ENCODE peak calls at places on chromosomes 13 and 19, in ten cellular contexts. One of them, this sample, is unnamed.

GRCh38 chr19:51365211-51366049 is 758 bp downstream of the ETFB start:
- DNase-seq in NCI-H2081: no peak
- DNase-seq in neural crest cell: no peak
- DNase-seq in memory B cell: no peak
- DNase-seq in hippocampal formation: no peak
- DNase-seq in KG1: peak; percentile 34
- DNase-seq in stimulated activated CD8-positive, alpha-beta memory T cell treated with anti-CD3 and anti-CD28 coated beads, Interleukin-4, amount 100 ng/mL, for 1 hour: no peak
- DNase-seq in substantia nigra: no peak
- DNase-seq in heart left ventricle: peak; percentile 53
- DNase-seq in CD4-positive, alpha-beta memory T cell: no peak
- DNase-seq in this sample: peak; percentile 41

GRCh38 chr13:46405457-46405856 is 18.4 kb upstream of the RUBCNL start:
- DNase-seq in memory B cell: no peak
- DNase-seq in heart left ventricle: no peak
- DNase-seq in stimulated activated CD8-positive, alpha-beta memory T cell treated with anti-CD3 and anti-CD28 coated beads, Interleukin-4, amount 100 ng/mL, for 1 hour: no peak
- DNase-seq in neural crest cell: no peak
- DNase-seq in substantia nigra: no peak
- DNase-seq in KG1: no peak
- DNase-seq in CD4-positive, alpha-beta memory T cell: no peak
- DNase-seq in hippocampal formation: no peak
- DNase-seq in NCI-H2081: no peak
- DNase-seq in this sample: no peak

GRCh38 chr13:113474179-113474578 is 16.3 kb downstream of the DCUN1D2 start:
- DNase-seq in NCI-H2081: no peak
- DNase-seq in hippocampal formation: no peak
- DNase-seq in CD4-positive, alpha-beta memory T cell: no peak
- DNase-seq in memory B cell: no peak
- DNase-seq in substantia nigra: no peak
- DNase-seq in stimulated activated CD8-positive, alpha-beta memory T cell treated with anti-CD3 and anti-CD28 coated beads, Interleukin-4, amount 100 ng/mL, for 1 hour: no peak
- DNase-seq in neural crest cell: no peak
- DNase-seq in heart left ventricle: peak; percentile 59
- DNase-seq in KG1: no peak
- DNase-seq in this sample: no peak

GRCh38 chr13:113559061-113559460 is 25.5 kb upstream of the TFDP1 start:
- DNase-seq in CD4-positive, alpha-beta memory T cell: no peak
- DNase-seq in hippocampal formation: no peak
- DNase-seq in neural crest cell: no peak
- DNase-seq in heart left ventricle: no peak
- DNase-seq in stimulated activated CD8-positive, alpha-beta memory T cell treated with anti-CD3 and anti-CD28 coated beads, Interleukin-4, amount 100 ng/mL, for 1 hour: no peak
- DNase-seq in KG1: no peak
- DNase-seq in NCI-H2081: no peak
- DNase-seq in substantia nigra: no peak
- DNase-seq in memory B cell: no peak
- DNase-seq in this sample: no peak

GRCh38 chr19:7533281-7533819 is 2.2 kb upstream of the PNPLA6 start:
- DNase-seq in NCI-H2081: no peak
- DNase-seq in memory B cell: no peak
- DNase-seq in heart left ventricle: peak; percentile 82
- DNase-seq in hippocampal formation: peak; percentile 36
- DNase-seq in substantia nigra: no peak
- DNase-seq in neural crest cell: no peak
- DNase-seq in KG1: no peak
- DNase-seq in stimulated activated CD8-positive, alpha-beta memory T cell treated with anti-CD3 and anti-CD28 coated beads, Interleukin-4, amount 100 ng/mL, for 1 hour: no peak
- DNase-seq in CD4-positive, alpha-beta memory T cell: no peak
- DNase-seq in this sample: no peak

GRCh38 chr13:27329210-27329609 is 58.6 kb downstream of the RASL11A start:
- DNase-seq in hippocampal formation: no peak
- DNase-seq in substantia nigra: no peak
- DNase-seq in heart left ventricle: no peak
- DNase-seq in neural crest cell: no peak
- DNase-seq in NCI-H2081: no peak
- DNase-seq in stimulated activated CD8-positive, alpha-beta memory T cell treated with anti-CD3 and anti-CD28 coated beads, Interleukin-4, amount 100 ng/mL, for 1 hour: no peak
- DNase-seq in KG1: no peak
- DNase-seq in memory B cell: no peak
- DNase-seq in CD4-positive, alpha-beta memory T cell: no peak
- DNase-seq in this sample: no peak

GRCh38 chr13:50726164-50726563 is 117.3 kb downstream of the DLEU7 start:
- DNase-seq in KG1: no peak
- DNase-seq in heart left ventricle: no peak
- DNase-seq in stimulated activated CD8-positive, alpha-beta memory T cell treated with anti-CD3 and anti-CD28 coated beads, Interleukin-4, amount 100 ng/mL, for 1 hour: no peak
- DNase-seq in memory B cell: no peak
- DNase-seq in hippocampal formation: no peak
- DNase-seq in substantia nigra: no peak
- DNase-seq in NCI-H2081: no peak
- DNase-seq in CD4-positive, alpha-beta memory T cell: no peak
- DNase-seq in neural crest cell: no peak
- DNase-seq in this sample: no peak

GRCh38 chr19:45492627-45493470 is 4.0 kb downstream of the RTN2 start:
- DNase-seq in NCI-H2081: no peak
- DNase-seq in substantia nigra: no peak
- DNase-seq in CD4-positive, alpha-beta memory T cell: no peak
- DNase-seq in memory B cell: no peak
- DNase-seq in stimulated activated CD8-positive, alpha-beta memory T cell treated with anti-CD3 and anti-CD28 coated beads, Interleukin-4, amount 100 ng/mL, for 1 hour: no peak
- DNase-seq in KG1: no peak
- DNase-seq in hippocampal formation: peak; percentile 13
- DNase-seq in heart left ventricle: peak; percentile 82
- DNase-seq in neural crest cell: peak; percentile 33
- DNase-seq in this sample: no peak

GRCh38 chr13:91132786-91133185 is 214.7 kb upstream of the MIR17HG start:
- DNase-seq in neural crest cell: no peak
- DNase-seq in heart left ventricle: no peak
- DNase-seq in CD4-positive, alpha-beta memory T cell: no peak
- DNase-seq in substantia nigra: no peak
- DNase-seq in memory B cell: no peak
- DNase-seq in KG1: no peak
- DNase-seq in hippocampal formation: no peak
- DNase-seq in NCI-H2081: no peak
- DNase-seq in stimulated activated CD8-positive, alpha-beta memory T cell treated with anti-CD3 and anti-CD28 coated beads, Interleukin-4, amount 100 ng/mL, for 1 hour: no peak
- DNase-seq in this sample: no peak

GRCh38 chr19:51333836-51334460 is 8.0 kb downstream of the VSIG10L start:
- DNase-seq in neural crest cell: no peak
- DNase-seq in stimulated activated CD8-positive, alpha-beta memory T cell treated with anti-CD3 and anti-CD28 coated beads, Interleukin-4, amount 100 ng/mL, for 1 hour: no peak
- DNase-seq in substantia nigra: no peak
- DNase-seq in hippocampal formation: no peak
- DNase-seq in CD4-positive, alpha-beta memory T cell: no peak
- DNase-seq in heart left ventricle: no peak
- DNase-seq in NCI-H2081: no peak
- DNase-seq in KG1: no peak
- DNase-seq in memory B cell: no peak
- DNase-seq in this sample: no peak

GRCh38 chr19:55638864-55639359 is 1.9 kb upstream of the ZNF580 start:
- DNase-seq in stimulated activated CD8-positive, alpha-beta memory T cell treated with anti-CD3 and anti-CD28 coated beads, Interleukin-4, amount 100 ng/mL, for 1 hour: no peak
- DNase-seq in neural crest cell: peak; percentile 47
- DNase-seq in hippocampal formation: no peak
- DNase-seq in memory B cell: no peak
- DNase-seq in CD4-positive, alpha-beta memory T cell: peak; percentile 76
- DNase-seq in NCI-H2081: peak; percentile 18
- DNase-seq in KG1: peak; percentile 59
- DNase-seq in substantia nigra: no peak
- DNase-seq in heart left ventricle: peak; percentile 17
- DNase-seq in this sample: no peak

GRCh38 chr13:90201676-90202425 is 1145.6 kb upstream of the MIR17HG start:
- DNase-seq in KG1: no peak
- DNase-seq in memory B cell: no peak
- DNase-seq in hippocampal formation: no peak
- DNase-seq in stimulated activated CD8-positive, alpha-beta memory T cell treated with anti-CD3 and anti-CD28 coated beads, Interleukin-4, amount 100 ng/mL, for 1 hour: no peak
- DNase-seq in heart left ventricle: no peak
- DNase-seq in neural crest cell: no peak
- DNase-seq in CD4-positive, alpha-beta memory T cell: no peak
- DNase-seq in substantia nigra: no peak
- DNase-seq in NCI-H2081: no peak
- DNase-seq in this sample: no peak

GRCh38 chr19:35141627-35142401 is 1.2 kb upstream of the FXYD7 start:
- DNase-seq in NCI-H2081: no peak
- DNase-seq in stimulated activated CD8-positive, alpha-beta memory T cell treated with anti-CD3 and anti-CD28 coated beads, Interleukin-4, amount 100 ng/mL, for 1 hour: no peak
- DNase-seq in KG1: no peak
- DNase-seq in heart left ventricle: peak; percentile 44
- DNase-seq in hippocampal formation: no peak
- DNase-seq in substantia nigra: no peak
- DNase-seq in neural crest cell: no peak
- DNase-seq in memory B cell: no peak
- DNase-seq in CD4-positive, alpha-beta memory T cell: peak; percentile 67
- DNase-seq in this sample: no peak

GRCh38 chr19:1001538-1002166 is 1.4 kb downstream of the GRIN3B start:
- DNase-seq in memory B cell: peak; percentile 88
- DNase-seq in heart left ventricle: no peak
- DNase-seq in NCI-H2081: peak; percentile 40
- DNase-seq in substantia nigra: no peak
- DNase-seq in neural crest cell: peak; percentile 73
- DNase-seq in CD4-positive, alpha-beta memory T cell: peak; percentile 64
- DNase-seq in hippocampal formation: no peak
- DNase-seq in stimulated activated CD8-positive, alpha-beta memory T cell treated with anti-CD3 and anti-CD28 coated beads, Interleukin-4, amount 100 ng/mL, for 1 hour: peak; percentile 45
- DNase-seq in KG1: peak; percentile 40
- DNase-seq in this sample: peak; percentile 75

GRCh38 chr13:63088226-63088625 is 1672.6 kb upstream of the PCDH20 start:
- DNase-seq in heart left ventricle: no peak
- DNase-seq in KG1: no peak
- DNase-seq in substantia nigra: no peak
- DNase-seq in memory B cell: no peak
- DNase-seq in neural crest cell: no peak
- DNase-seq in NCI-H2081: no peak
- DNase-seq in CD4-positive, alpha-beta memory T cell: no peak
- DNase-seq in stimulated activated CD8-positive, alpha-beta memory T cell treated with anti-CD3 and anti-CD28 coated beads, Interleukin-4, amount 100 ng/mL, for 1 hour: no peak
- DNase-seq in hippocampal formation: no peak
- DNase-seq in this sample: no peak

GRCh38 chr13:43377955-43378354 is 354.6 kb downstream of the DNAJC15 start:
- DNase-seq in neural crest cell: no peak
- DNase-seq in substantia nigra: no peak
- DNase-seq in heart left ventricle: no peak
- DNase-seq in NCI-H2081: no peak
- DNase-seq in stimulated activated CD8-positive, alpha-beta memory T cell treated with anti-CD3 and anti-CD28 coated beads, Interleukin-4, amount 100 ng/mL, for 1 hour: no peak
- DNase-seq in memory B cell: no peak
- DNase-seq in hippocampal formation: no peak
- DNase-seq in KG1: no peak
- DNase-seq in CD4-positive, alpha-beta memory T cell: no peak
- DNase-seq in this sample: no peak

GRCh38 chr13:76730220-76730619 is 156.0 kb downstream of the KCTD12 start:
- DNase-seq in substantia nigra: no peak
- DNase-seq in NCI-H2081: peak; percentile 24
- DNase-seq in stimulated activated CD8-positive, alpha-beta memory T cell treated with anti-CD3 and anti-CD28 coated beads, Interleukin-4, amount 100 ng/mL, for 1 hour: no peak
- DNase-seq in memory B cell: no peak
- DNase-seq in KG1: no peak
- DNase-seq in heart left ventricle: no peak
- DNase-seq in neural crest cell: no peak
- DNase-seq in CD4-positive, alpha-beta memory T cell: no peak
- DNase-seq in hippocampal formation: no peak
- DNase-seq in this sample: no peak

GRCh38 chr13:28137556-28137955 is 789 bp upstream of the PAN3 start:
- DNase-seq in KG1: no peak
- DNase-seq in substantia nigra: no peak
- DNase-seq in neural crest cell: no peak
- DNase-seq in hippocampal formation: no peak
- DNase-seq in NCI-H2081: peak; percentile 81
- DNase-seq in heart left ventricle: no peak
- DNase-seq in memory B cell: no peak
- DNase-seq in stimulated activated CD8-positive, alpha-beta memory T cell treated with anti-CD3 and anti-CD28 coated beads, Interleukin-4, amount 100 ng/mL, for 1 hour: no peak
- DNase-seq in CD4-positive, alpha-beta memory T cell: no peak
- DNase-seq in this sample: no peak

GRCh38 chr13:92640936-92641335 is 585.7 kb upstream of the GPC6 start:
- DNase-seq in NCI-H2081: no peak
- DNase-seq in stimulated activated CD8-positive, alpha-beta memory T cell treated with anti-CD3 and anti-CD28 coated beads, Interleukin-4, amount 100 ng/mL, for 1 hour: no peak
- DNase-seq in hippocampal formation: no peak
- DNase-seq in heart left ventricle: no peak
- DNase-seq in KG1: no peak
- DNase-seq in neural crest cell: no peak
- DNase-seq in substantia nigra: no peak
- DNase-seq in CD4-positive, alpha-beta memory T cell: no peak
- DNase-seq in memory B cell: no peak
- DNase-seq in this sample: no peak

GRCh38 chr19:35043906-35044305 is 2.4 kb downstream of the HPN start:
- DNase-seq in neural crest cell: no peak
- DNase-seq in hippocampal formation: no peak
- DNase-seq in substantia nigra: no peak
- DNase-seq in KG1: no peak
- DNase-seq in stimulated activated CD8-positive, alpha-beta memory T cell treated with anti-CD3 and anti-CD28 coated beads, Interleukin-4, amount 100 ng/mL, for 1 hour: no peak
- DNase-seq in CD4-positive, alpha-beta memory T cell: no peak
- DNase-seq in memory B cell: no peak
- DNase-seq in heart left ventricle: peak; percentile 12
- DNase-seq in NCI-H2081: no peak
- DNase-seq in this sample: no peak

GRCh38 chr19:39941615-39942507 is 7.4 kb upstream of the FCGBP start:
- DNase-seq in KG1: peak; percentile 13
- DNase-seq in memory B cell: peak; percentile 38
- DNase-seq in heart left ventricle: no peak
- DNase-seq in CD4-positive, alpha-beta memory T cell: peak; percentile 88
- DNase-seq in hippocampal formation: peak; percentile 31
- DNase-seq in neural crest cell: no peak
- DNase-seq in NCI-H2081: no peak
- DNase-seq in stimulated activated CD8-positive, alpha-beta memory T cell treated with anti-CD3 and anti-CD28 coated beads, Interleukin-4, amount 100 ng/mL, for 1 hour: peak; percentile 34
- DNase-seq in substantia nigra: no peak
- DNase-seq in this sample: peak; percentile 29

GRCh38 chr13:82480415-82480814 is 1401.9 kb downstream of the SLITRK1 start:
- DNase-seq in KG1: no peak
- DNase-seq in memory B cell: no peak
- DNase-seq in NCI-H2081: no peak
- DNase-seq in CD4-positive, alpha-beta memory T cell: no peak
- DNase-seq in substantia nigra: no peak
- DNase-seq in heart left ventricle: no peak
- DNase-seq in neural crest cell: no peak
- DNase-seq in stimulated activated CD8-positive, alpha-beta memory T cell treated with anti-CD3 and anti-CD28 coated beads, Interleukin-4, amount 100 ng/mL, for 1 hour: no peak
- DNase-seq in hippocampal formation: no peak
- DNase-seq in this sample: no peak

GRCh38 chr19:41575998-41576397 is at the start of gene CEACAM21:
- DNase-seq in hippocampal formation: peak; percentile 13
- DNase-seq in CD4-positive, alpha-beta memory T cell: peak; percentile 59
- DNase-seq in substantia nigra: no peak
- DNase-seq in NCI-H2081: no peak
- DNase-seq in KG1: peak; percentile 52
- DNase-seq in stimulated activated CD8-positive, alpha-beta memory T cell treated with anti-CD3 and anti-CD28 coated beads, Interleukin-4, amount 100 ng/mL, for 1 hour: no peak
- DNase-seq in neural crest cell: no peak
- DNase-seq in memory B cell: peak; percentile 43
- DNase-seq in heart left ventricle: peak; percentile 73
- DNase-seq in this sample: peak; percentile 52

GRCh38 chr13:27375686-27376326 is 48.6 kb upstream of the GTF3A start:
- DNase-seq in KG1: peak; percentile 9
- DNase-seq in neural crest cell: peak; percentile 78
- DNase-seq in substantia nigra: no peak
- DNase-seq in NCI-H2081: peak; percentile 32
- DNase-seq in stimulated activated CD8-positive, alpha-beta memory T cell treated with anti-CD3 and anti-CD28 coated beads, Interleukin-4, amount 100 ng/mL, for 1 hour: peak; percentile 19
- DNase-seq in memory B cell: peak; percentile 54
- DNase-seq in hippocampal formation: no peak
- DNase-seq in CD4-positive, alpha-beta memory T cell: no peak
- DNase-seq in heart left ventricle: peak; percentile 54
- DNase-seq in this sample: peak; percentile 34

GRCh38 chr13:98476106-98476505 is 100.8 kb downstream of the STK24 start:
- DNase-seq in substantia nigra: no peak
- DNase-seq in stimulated activated CD8-positive, alpha-beta memory T cell treated with anti-CD3 and anti-CD28 coated beads, Interleukin-4, amount 100 ng/mL, for 1 hour: peak; percentile 23
- DNase-seq in memory B cell: no peak
- DNase-seq in hippocampal formation: no peak
- DNase-seq in neural crest cell: no peak
- DNase-seq in NCI-H2081: no peak
- DNase-seq in CD4-positive, alpha-beta memory T cell: peak; percentile 89
- DNase-seq in KG1: no peak
- DNase-seq in heart left ventricle: no peak
- DNase-seq in this sample: no peak

GRCh38 chr19:57563547-57563946 is 3.9 kb upstream of the ZNF550 start:
- DNase-seq in stimulated activated CD8-positive, alpha-beta memory T cell treated with anti-CD3 and anti-CD28 coated beads, Interleukin-4, amount 100 ng/mL, for 1 hour: no peak
- DNase-seq in substantia nigra: no peak
- DNase-seq in NCI-H2081: no peak
- DNase-seq in KG1: no peak
- DNase-seq in CD4-positive, alpha-beta memory T cell: no peak
- DNase-seq in heart left ventricle: no peak
- DNase-seq in memory B cell: no peak
- DNase-seq in neural crest cell: no peak
- DNase-seq in hippocampal formation: no peak
- DNase-seq in this sample: no peak

GRCh38 chr13:64758520-64758919 is 2471.6 kb downstream of the PCDH9 start:
- DNase-seq in KG1: no peak
- DNase-seq in memory B cell: no peak
- DNase-seq in CD4-positive, alpha-beta memory T cell: no peak
- DNase-seq in NCI-H2081: no peak
- DNase-seq in stimulated activated CD8-positive, alpha-beta memory T cell treated with anti-CD3 and anti-CD28 coated beads, Interleukin-4, amount 100 ng/mL, for 1 hour: no peak
- DNase-seq in heart left ventricle: no peak
- DNase-seq in hippocampal formation: no peak
- DNase-seq in neural crest cell: no peak
- DNase-seq in substantia nigra: no peak
- DNase-seq in this sample: no peak

GRCh38 chr13:29754486-29754806 is 96.0 kb downstream of the UBL3 start:
- DNase-seq in hippocampal formation: no peak
- DNase-seq in substantia nigra: no peak
- DNase-seq in memory B cell: no peak
- DNase-seq in stimulated activated CD8-positive, alpha-beta memory T cell treated with anti-CD3 and anti-CD28 coated beads, Interleukin-4, amount 100 ng/mL, for 1 hour: no peak
- DNase-seq in NCI-H2081: no peak
- DNase-seq in neural crest cell: no peak
- DNase-seq in KG1: no peak
- DNase-seq in heart left ventricle: no peak
- DNase-seq in CD4-positive, alpha-beta memory T cell: no peak
- DNase-seq in this sample: no peak